ENCODE peak calls at places on chromosomes 5 and 9, in nine cellular contexts. R is Calu3, Z is brain microvascular endothelial cell, M is IMR-90, J is AG10803, T is HFFc6, Y is spleen, N is breast epithelium, K is A549. H is an unnamed sample.

GRCh38 chr9:124285903-124286291 is 28.1 kb downstream of the NEK6 start:
- DNase-seq in T (peak; percentile 94), J (peak; percentile 98), R (peak; percentile 49), M (peak; percentile 99), N (peak; percentile 63), K (peak; percentile 51), Z (peak; percentile 97), Y (peak; percentile 86), H (no peak)

GRCh38 chr5:177241768-177242167 is 61.8 kb downstream of the RAB24 start:
- DNase-seq in Y (no peak), M (peak; percentile 62), Z (no peak), J (no peak), K (no peak), T (no peak), R (no peak), N (no peak), H (no peak)

GRCh38 chr5:154858972-154859950 is 834 bp downstream of the CNOT8 start:
- DNase-seq in K (peak; percentile 22), Y (no peak), Z (no peak), N (no peak), R (no peak), T (peak; percentile 10), J (no peak), M (no peak), H (no peak)

GRCh38 chr5:120806132-120806531 is 342.0 kb downstream of the PRR16 start:
- DNase-seq in J (peak; percentile 56), R (no peak), Y (no peak), N (no peak), K (no peak), T (peak; percentile 4), M (peak; percentile 56), Z (peak; percentile 19), H (no peak)

GRCh38 chr9:124381073-124381945 is 33.9 kb downstream of the PSMB7 start:
- DNase-seq in K (no peak), T (peak; percentile 33), Y (no peak), R (no peak), N (no peak), M (peak; percentile 29), Z (peak; percentile 27), J (peak; percentile 72), H (no peak)

GRCh38 chr5:68465934-68466551 is 250.5 kb downstream of the PIK3R1 start:
- DNase-seq in K (no peak), Y (no peak), Z (no peak), M (no peak), N (peak; percentile 86), J (no peak), R (no peak), T (no peak), H (no peak)

GRCh38 chr5:2752875-2753435 is 1.5 kb upstream of the IRX2 start:
- DNase-seq in Y (no peak), T (no peak), N (no peak), J (peak; percentile 40), R (no peak), K (no peak), M (no peak), Z (no peak), H (peak; percentile 60)

GRCh38 chr5:107786424-107786823 is 115.7 kb upstream of the EFNA5 start:
- DNase-seq in M (no peak), T (no peak), N (no peak), J (no peak), K (no peak), Z (no peak), R (no peak), Y (no peak), H (no peak)

GRCh38 chr5:143509758-143510221 is 106.3 kb upstream of the NR3C1 start:
- DNase-seq in N (no peak), T (no peak), J (no peak), Z (no peak), K (no peak), R (no peak), M (no peak), Y (no peak), H (no peak)

GRCh38 chr5:125311743-125312142 is 565.3 kb upstream of the ZNF608 start:
- DNase-seq in Z (peak; percentile 21), Y (no peak), K (peak; percentile 37), N (no peak), R (no peak), T (peak; percentile 88), J (peak; percentile 86), M (peak; percentile 94), H (no peak)

GRCh38 chr5:78537821-78538220 is 110.8 kb downstream of the LHFPL2 start:
- DNase-seq in J (peak; percentile 62), Y (no peak), T (peak; percentile 65), K (peak; percentile 54), N (no peak), R (peak; percentile 42), Z (peak; percentile 58), M (peak; percentile 68), H (no peak)

GRCh38 chr9:111271047-111271446 is 59.0 kb downstream of the OR2K2 start:
- DNase-seq in Y (no peak), M (no peak), K (no peak), Z (no peak), T (no peak), R (no peak), N (no peak), J (no peak), H (no peak)

GRCh38 chr9:74821636-74822035 is 66.1 kb downstream of the TRPM6 start:
- DNase-seq in R (no peak), M (no peak), J (no peak), Z (no peak), T (no peak), N (no peak), K (no peak), Y (no peak), H (no peak)

GRCh38 chr5:66891184-66891925 is 295.2 kb downstream of the MAST4 start:
- DNase-seq in T (no peak), N (peak; percentile 22), K (peak; percentile 51), M (peak; percentile 43), J (no peak), R (no peak), Y (no peak), Z (no peak), H (no peak)

GRCh38 chr9:127973169-127974001 is 7.4 kb downstream of the EEIG1 start:
- DNase-seq in Y (no peak), M (no peak), K (no peak), Z (no peak), J (no peak), R (no peak), T (no peak), N (peak; percentile 74), H (no peak)

GRCh38 chr9:75230469-75230868 is 142.2 kb downstream of the OSTF1 start:
- DNase-seq in M (no peak), Y (no peak), T (no peak), J (no peak), N (no peak), R (no peak), K (no peak), Z (no peak), H (no peak)

GRCh38 chr5:67006152-67006848 is 190.3 kb downstream of the CD180 start:
- DNase-seq in T (no peak), N (no peak), J (no peak), Y (no peak), R (no peak), Z (no peak), K (no peak), M (no peak), H (no peak)

GRCh38 chr5:80238778-80239679 is 16.8 kb downstream of the SERINC5 start:
- DNase-seq in M (peak; percentile 61), R (peak; percentile 25), Y (no peak), Z (peak; percentile 51), K (no peak), N (peak; percentile 32), T (no peak), J (peak; percentile 76), H (no peak)

GRCh38 chr5:43042176-43042625 is 2.1 kb upstream of the ANXA2R start:
- DNase-seq in N (no peak), K (peak; percentile 82), M (peak; percentile 69), J (peak; percentile 78), Z (peak; percentile 66), T (peak; percentile 86), R (peak; percentile 64), Y (peak; percentile 96), H (peak; percentile 79)
- TF ChIP-seq CTCF in N (no peak), K (peak; percentile 22), M (no peak), J (no peak), Z (peak; percentile 46), T (peak; percentile 47), R (no peak), Y (no peak), H (no peak)

GRCh38 chr5:91111473-91112238 is 271.5 kb downstream of the ARRDC3 start:
- DNase-seq in N (no peak), Z (no peak), Y (no peak), R (no peak), M (no peak), T (no peak), J (peak; percentile 51), K (no peak), H (no peak)

GRCh38 chr5:91110709-91111108 is 272.4 kb downstream of the ARRDC3 start:
- DNase-seq in N (no peak), J (peak; percentile 95), M (peak; percentile 35), K (no peak), Y (no peak), R (no peak), T (no peak), Z (no peak), H (no peak)

GRCh38 chr5:91114658-91115057 is 268.5 kb downstream of the ARRDC3 start:
- DNase-seq in M (no peak), J (no peak), K (no peak), T (no peak), N (no peak), R (no peak), Y (no peak), Z (no peak), H (no peak)

GRCh38 chr5:91104062-91104448 is 279.1 kb downstream of the ARRDC3 start:
- DNase-seq in Z (no peak), Y (no peak), K (no peak), J (no peak), M (no peak), T (no peak), R (no peak), N (no peak), H (no peak)

GRCh38 chr5:91109634-91110033 is 273.5 kb downstream of the ARRDC3 start:
- DNase-seq in J (peak; percentile 44), N (no peak), Y (no peak), K (no peak), Z (peak; percentile 11), M (no peak), R (no peak), T (no peak), H (no peak)
- TF ChIP-seq CTCF in J (peak; percentile 24), N (no peak), Y (no peak), K (no peak), Z (peak; percentile 60), M (peak; percentile 34), R (no peak), T (no peak), H (no peak)

GRCh38 chr5:134005415-134006118 is 792 bp upstream of the VDAC1 start:
- DNase-seq in M (no peak), J (peak; percentile 32), K (peak; percentile 48), Z (no peak), Y (peak; percentile 86), R (peak; percentile 58), N (no peak), T (no peak), H (peak; percentile 39)
- TF ChIP-seq CTCF in M (peak; percentile 9), J (no peak), K (no peak), Z (no peak), Y (no peak), R (no peak), N (no peak), T (no peak), H (no peak)

GRCh38 chr9:80285325-80285724 is 713.6 kb downstream of the TLE4 start:
- DNase-seq in K (no peak), Z (peak; percentile 56), N (no peak), M (peak; percentile 7), J (no peak), Y (no peak), T (no peak), R (no peak), H (no peak)
- TF ChIP-seq CTCF in K (peak; percentile 11), Z (peak; percentile 63), N (no peak), M (peak; percentile 32), J (no peak), Y (no peak), T (no peak), R (no peak), H (no peak)

H was measured in glutamatergic neuron.